ENCODE peak calls at places on chromosomes 16 and 17, in five cellular contexts. Y is H1, X is mesenchymal stem cell, G is IMR-90, K is H9. Z is an unnamed sample.

GRCh38 chr17:68840073-68840472 is 115.1 kb downstream of the ABCA8 start:
- DNase-seq in Y (no peak), X (no peak), G (no peak), K (no peak), Z (no peak)

GRCh38 chr16:30982548-30983288 is 2.3 kb upstream of the HSD3B7 start:
- DNase-seq in Y (no peak), X (no peak), G (no peak), K (no peak), Z (no peak)

GRCh38 chr16:64196444-64196843 is 925.4 kb downstream of the CDH11 start:
- DNase-seq in Y (no peak), X (peak), G (peak), K (no peak), Z (no peak)

GRCh38 chr16:9151074-9151473 is 59.6 kb downstream of the HAPSTR1 start:
- DNase-seq in Y (no peak), X (no peak), G (no peak), K (no peak), Z (no peak)

GRCh38 chr16:15783985-15784384 is 72.8 kb downstream of the MYH11 start:
- DNase-seq in Y (no peak), X (no peak), G (no peak), K (no peak), Z (no peak)

GRCh38 chr17:32156656-32157055 is 14.4 kb downstream of the RHOT1 start:
- DNase-seq in Y (no peak), X (no peak), G (no peak), K (no peak), Z (no peak)

GRCh38 chr16:24098896-24099295 is 157.2 kb upstream of the CACNG3 start:
- DNase-seq in Y (no peak), X (no peak), G (no peak), K (no peak), Z (no peak)

GRCh38 chr17:1315891-1316403 is 36.5 kb downstream of the TRARG1 start:
- DNase-seq in Y (no peak), X (no peak), G (no peak), K (no peak), Z (no peak)

GRCh38 chr16:71767060-71767900 is 41.4 kb downstream of the AP1G1 start:
- DNase-seq in Y (no peak), X (no peak), G (no peak), K (no peak), Z (no peak)

GRCh38 chr16:13988038-13988437 is 68.1 kb downstream of the ERCC4 start:
- DNase-seq in Y (no peak), X (no peak), G (no peak), K (no peak), Z (no peak)

GRCh38 chr16:3401719-3402397 is 843 bp downstream of the ZNF174 start:
- DNase-seq in Y (peak), X (peak), G (peak), K (peak), Z (peak)

DNA sequence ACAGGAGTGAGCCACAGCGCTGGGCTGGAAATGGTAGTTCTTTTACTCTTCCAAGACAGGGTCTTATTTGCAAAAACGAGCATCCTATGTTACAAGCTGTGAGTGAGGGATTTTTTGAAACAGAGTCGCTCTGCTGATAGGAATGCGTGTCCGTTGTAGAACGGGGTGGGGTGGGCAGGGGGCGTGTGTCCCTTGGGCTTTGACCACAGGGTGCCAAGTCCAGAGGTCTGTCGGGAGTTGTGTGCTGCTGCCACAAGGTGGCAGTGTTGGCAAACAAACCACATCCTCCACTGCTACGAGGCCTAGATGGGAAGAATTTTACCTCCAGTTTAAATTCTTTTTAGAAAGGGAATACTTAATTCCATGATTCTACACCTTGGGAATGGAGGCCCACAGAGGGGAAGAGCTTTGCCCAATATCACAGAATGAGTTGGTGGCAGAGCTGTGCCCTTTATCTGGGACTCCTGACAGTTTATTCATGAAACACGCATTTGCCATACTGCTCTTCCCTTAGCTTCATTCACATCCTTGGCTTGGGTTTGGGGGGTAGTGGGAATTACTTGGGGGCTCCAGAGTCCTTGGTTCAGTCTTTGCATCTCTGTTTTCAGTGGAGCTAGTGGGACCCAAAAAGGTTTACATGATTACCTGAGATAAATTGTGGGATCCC is 30.6 kb upstream of the ETV4 start:
- DNase-seq in Y (peak), X (peak), G (peak), K (peak), Z (peak)
- H3K4ac ChIP-seq in Y (peak), X (no peak), G (peak), K (no peak), Z (no peak)

GRCh38 chr17:50117202-50118040 is 12.5 kb downstream of the SAMD14 start:
- DNase-seq in Y (peak), X (peak), G (peak), K (peak), Z (no peak)
- H4K91ac ChIP-seq in Y (peak), X (peak), G (no peak), K (no peak), Z (no peak)

GRCh38 chr17:60510031-60510430 is 16.0 kb downstream of the APPBP2 start:
- DNase-seq in Y (no peak), X (peak), G (no peak), K (no peak), Z (no peak)
- H3K4ac ChIP-seq in Y (no peak), X (no peak), G (no peak), K (no peak), Z (no peak)

GRCh38 chr16:11670171-11671131 is 2.2 kb downstream of the SNN start:
- DNase-seq in Y (no peak), X (no peak), G (no peak), K (no peak), Z (no peak)
- H4K91ac ChIP-seq in Y (no peak), X (no peak), G (no peak), K (no peak), Z (no peak)

DNA sequence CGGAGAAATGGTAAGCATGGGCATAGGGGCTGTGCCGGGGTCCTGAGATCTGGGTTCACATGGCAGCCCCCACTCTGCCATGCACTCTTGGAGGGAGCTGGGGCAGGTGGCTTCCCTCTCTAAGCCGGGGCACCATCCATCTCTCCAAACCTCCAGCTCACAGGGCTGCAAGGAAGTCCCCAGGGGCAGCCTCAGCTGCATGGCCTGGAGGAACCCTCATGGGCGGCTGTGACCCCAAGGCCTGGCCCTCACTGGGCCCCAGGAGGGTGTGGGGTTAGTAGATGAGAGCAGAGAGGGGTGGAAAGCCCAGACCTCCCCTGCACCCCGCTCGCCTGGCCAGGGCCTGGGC is 2.6 kb downstream of the CTRB2 start:
- DNase-seq in Y (no peak), X (no peak), G (no peak), K (no peak), Z (no peak)
- H3K4ac ChIP-seq in Y (no peak), X (no peak), G (no peak), K (no peak), Z (no peak)

GRCh38 chr16:50065624-50066481 is at the start of gene HEATR3:
- DNase-seq in Y (peak), X (peak), G (peak), K (peak), Z (peak)
- H4K91ac ChIP-seq in Y (peak), X (peak), G (peak), K (no peak), Z (no peak)

GRCh38 chr16:740764-741505 is at the start of gene CIAO3:
- DNase-seq in Y (peak), X (peak), G (peak), K (peak), Z (peak)
- H3K4ac ChIP-seq in Y (no peak), X (peak), G (peak), K (no peak), Z (peak)